ENCODE peak calls at places on chromosomes 11 and 22, in nine cellular contexts. One of them, this sample, is unnamed.

GRCh38 chr11:118340437-118340836 is 2.1 kb downstream of the CD3D start:
- DNase-seq in NCI-H1105 treated with DMSO at 0.1 percent for 48 hours: no peak
- DNase-seq in gastrocnemius medialis: no peak
- DNase-seq in left ventricle myocardium superior: no peak
- DNase-seq in HT-29: no peak
- DNase-seq in activated T-helper 1 cell treated with Interleukin-2 at 50 U/mL for 16 hours: no peak
- DNase-seq in glutamatergic neuron: no peak
- DNase-seq in tibial nerve: no peak
- DNase-seq in stimulated activated CD8-positive, alpha-beta memory T cell treated with anti-CD3 and anti-CD28 coated beads, Interleukin-12 subunit alpha, Interleukin-12 subunit beta, amount 100 ng/mL, for 1 hour: no peak
- DNase-seq in this sample: no peak

GRCh38 chr11:20669833-20670684 is 673 bp downstream of the NELL1 start:
- DNase-seq in NCI-H1105 treated with DMSO at 0.1 percent for 48 hours: no peak
- DNase-seq in gastrocnemius medialis: no peak
- DNase-seq in left ventricle myocardium superior: no peak
- DNase-seq in HT-29: no peak
- DNase-seq in activated T-helper 1 cell treated with Interleukin-2 at 50 U/mL for 16 hours: no peak
- DNase-seq in glutamatergic neuron: peak; percentile 33
- DNase-seq in tibial nerve: no peak
- DNase-seq in stimulated activated CD8-positive, alpha-beta memory T cell treated with anti-CD3 and anti-CD28 coated beads, Interleukin-12 subunit alpha, Interleukin-12 subunit beta, amount 100 ng/mL, for 1 hour: no peak
- DNase-seq in this sample: no peak

GRCh38 chr11:119787074-119787461 is 58.1 kb upstream of the NECTIN1 start:
- DNase-seq in NCI-H1105 treated with DMSO at 0.1 percent for 48 hours: peak; percentile 70
- DNase-seq in gastrocnemius medialis: no peak
- DNase-seq in left ventricle myocardium superior: no peak
- DNase-seq in HT-29: no peak
- DNase-seq in activated T-helper 1 cell treated with Interleukin-2 at 50 U/mL for 16 hours: no peak
- DNase-seq in glutamatergic neuron: peak; percentile 9
- DNase-seq in tibial nerve: no peak
- DNase-seq in stimulated activated CD8-positive, alpha-beta memory T cell treated with anti-CD3 and anti-CD28 coated beads, Interleukin-12 subunit alpha, Interleukin-12 subunit beta, amount 100 ng/mL, for 1 hour: no peak
- DNase-seq in this sample: no peak

GRCh38 chr11:57751676-57752253 is at the start of gene BTBD18:
- DNase-seq in NCI-H1105 treated with DMSO at 0.1 percent for 48 hours: peak; percentile 19
- DNase-seq in gastrocnemius medialis: no peak
- DNase-seq in left ventricle myocardium superior: no peak
- DNase-seq in HT-29: peak; percentile 87
- DNase-seq in activated T-helper 1 cell treated with Interleukin-2 at 50 U/mL for 16 hours: no peak
- DNase-seq in glutamatergic neuron: no peak
- DNase-seq in tibial nerve: no peak
- DNase-seq in stimulated activated CD8-positive, alpha-beta memory T cell treated with anti-CD3 and anti-CD28 coated beads, Interleukin-12 subunit alpha, Interleukin-12 subunit beta, amount 100 ng/mL, for 1 hour: no peak
- DNase-seq in this sample: no peak

GRCh38 chr22:38413085-38414008 is 41.7 kb downstream of the KCNJ4 start:
- DNase-seq in NCI-H1105 treated with DMSO at 0.1 percent for 48 hours: peak; percentile 55
- DNase-seq in gastrocnemius medialis: no peak
- DNase-seq in left ventricle myocardium superior: peak; percentile 75
- DNase-seq in HT-29: no peak
- DNase-seq in activated T-helper 1 cell treated with Interleukin-2 at 50 U/mL for 16 hours: no peak
- DNase-seq in glutamatergic neuron: peak; percentile 11
- DNase-seq in tibial nerve: no peak
- DNase-seq in stimulated activated CD8-positive, alpha-beta memory T cell treated with anti-CD3 and anti-CD28 coated beads, Interleukin-12 subunit alpha, Interleukin-12 subunit beta, amount 100 ng/mL, for 1 hour: no peak
- DNase-seq in this sample: peak; percentile 61

GRCh38 chr11:133982901-133983300 is 26.1 kb upstream of the IGSF9B start:
- DNase-seq in NCI-H1105 treated with DMSO at 0.1 percent for 48 hours: no peak
- DNase-seq in gastrocnemius medialis: no peak
- DNase-seq in left ventricle myocardium superior: no peak
- DNase-seq in HT-29: no peak
- DNase-seq in activated T-helper 1 cell treated with Interleukin-2 at 50 U/mL for 16 hours: no peak
- DNase-seq in glutamatergic neuron: no peak
- DNase-seq in tibial nerve: no peak
- DNase-seq in stimulated activated CD8-positive, alpha-beta memory T cell treated with anti-CD3 and anti-CD28 coated beads, Interleukin-12 subunit alpha, Interleukin-12 subunit beta, amount 100 ng/mL, for 1 hour: no peak
- DNase-seq in this sample: no peak

GRCh38 chr22:32527756-32528155 is 53.1 kb downstream of the FBXO7 start:
- DNase-seq in NCI-H1105 treated with DMSO at 0.1 percent for 48 hours: no peak
- DNase-seq in gastrocnemius medialis: no peak
- DNase-seq in left ventricle myocardium superior: no peak
- DNase-seq in HT-29: no peak
- DNase-seq in activated T-helper 1 cell treated with Interleukin-2 at 50 U/mL for 16 hours: no peak
- DNase-seq in glutamatergic neuron: peak; percentile 43
- DNase-seq in tibial nerve: no peak
- DNase-seq in stimulated activated CD8-positive, alpha-beta memory T cell treated with anti-CD3 and anti-CD28 coated beads, Interleukin-12 subunit alpha, Interleukin-12 subunit beta, amount 100 ng/mL, for 1 hour: no peak
- DNase-seq in this sample: no peak

GRCh38 chr11:57885298-57886035 is 123.9 kb downstream of the CTNND1 start:
- DNase-seq in NCI-H1105 treated with DMSO at 0.1 percent for 48 hours: no peak
- DNase-seq in gastrocnemius medialis: no peak
- DNase-seq in left ventricle myocardium superior: no peak
- DNase-seq in HT-29: peak; percentile 21
- DNase-seq in activated T-helper 1 cell treated with Interleukin-2 at 50 U/mL for 16 hours: no peak
- DNase-seq in glutamatergic neuron: no peak
- DNase-seq in tibial nerve: no peak
- DNase-seq in stimulated activated CD8-positive, alpha-beta memory T cell treated with anti-CD3 and anti-CD28 coated beads, Interleukin-12 subunit alpha, Interleukin-12 subunit beta, amount 100 ng/mL, for 1 hour: no peak
- DNase-seq in this sample: no peak

GRCh38 chr11:73401217-73401923 is 25.2 kb downstream of the RELT start:
- DNase-seq in NCI-H1105 treated with DMSO at 0.1 percent for 48 hours: no peak
- DNase-seq in gastrocnemius medialis: no peak
- DNase-seq in left ventricle myocardium superior: no peak
- DNase-seq in HT-29: no peak
- DNase-seq in activated T-helper 1 cell treated with Interleukin-2 at 50 U/mL for 16 hours: no peak
- DNase-seq in glutamatergic neuron: no peak
- DNase-seq in tibial nerve: no peak
- DNase-seq in stimulated activated CD8-positive, alpha-beta memory T cell treated with anti-CD3 and anti-CD28 coated beads, Interleukin-12 subunit alpha, Interleukin-12 subunit beta, amount 100 ng/mL, for 1 hour: no peak
- DNase-seq in this sample: no peak

GRCh38 chr11:2432171-2432621 is 12.1 kb downstream of the TRPM5 start:
- DNase-seq in NCI-H1105 treated with DMSO at 0.1 percent for 48 hours: no peak
- DNase-seq in gastrocnemius medialis: no peak
- DNase-seq in left ventricle myocardium superior: no peak
- DNase-seq in HT-29: no peak
- DNase-seq in activated T-helper 1 cell treated with Interleukin-2 at 50 U/mL for 16 hours: no peak
- DNase-seq in glutamatergic neuron: peak; percentile 12
- DNase-seq in tibial nerve: no peak
- DNase-seq in stimulated activated CD8-positive, alpha-beta memory T cell treated with anti-CD3 and anti-CD28 coated beads, Interleukin-12 subunit alpha, Interleukin-12 subunit beta, amount 100 ng/mL, for 1 hour: no peak
- DNase-seq in this sample: no peak

GRCh38 chr11:67355023-67355793 is 1.9 kb upstream of the POLD4 start:
- DNase-seq in NCI-H1105 treated with DMSO at 0.1 percent for 48 hours: no peak
- DNase-seq in gastrocnemius medialis: no peak
- DNase-seq in left ventricle myocardium superior: no peak
- DNase-seq in HT-29: no peak
- DNase-seq in activated T-helper 1 cell treated with Interleukin-2 at 50 U/mL for 16 hours: no peak
- DNase-seq in glutamatergic neuron: no peak
- DNase-seq in tibial nerve: no peak
- DNase-seq in stimulated activated CD8-positive, alpha-beta memory T cell treated with anti-CD3 and anti-CD28 coated beads, Interleukin-12 subunit alpha, Interleukin-12 subunit beta, amount 100 ng/mL, for 1 hour: no peak
- DNase-seq in this sample: peak; percentile 66

GRCh38 chr11:132278801-132279574 is 908.6 kb downstream of the NTM start:
- DNase-seq in NCI-H1105 treated with DMSO at 0.1 percent for 48 hours: peak; percentile 58
- DNase-seq in gastrocnemius medialis: no peak
- DNase-seq in left ventricle myocardium superior: no peak
- DNase-seq in HT-29: peak; percentile 43
- DNase-seq in activated T-helper 1 cell treated with Interleukin-2 at 50 U/mL for 16 hours: no peak
- DNase-seq in glutamatergic neuron: no peak
- DNase-seq in tibial nerve: peak; percentile 12
- DNase-seq in stimulated activated CD8-positive, alpha-beta memory T cell treated with anti-CD3 and anti-CD28 coated beads, Interleukin-12 subunit alpha, Interleukin-12 subunit beta, amount 100 ng/mL, for 1 hour: no peak
- DNase-seq in this sample: no peak

GRCh38 chr11:131661137-131661536 is 290.7 kb downstream of the NTM start:
- DNase-seq in NCI-H1105 treated with DMSO at 0.1 percent for 48 hours: no peak
- DNase-seq in gastrocnemius medialis: no peak
- DNase-seq in left ventricle myocardium superior: no peak
- DNase-seq in HT-29: no peak
- DNase-seq in activated T-helper 1 cell treated with Interleukin-2 at 50 U/mL for 16 hours: no peak
- DNase-seq in glutamatergic neuron: no peak
- DNase-seq in tibial nerve: no peak
- DNase-seq in stimulated activated CD8-positive, alpha-beta memory T cell treated with anti-CD3 and anti-CD28 coated beads, Interleukin-12 subunit alpha, Interleukin-12 subunit beta, amount 100 ng/mL, for 1 hour: no peak
- DNase-seq in this sample: no peak

GRCh38 chr11:118436639-118437045 is 350 bp downstream of the KMT2A start:
- DNase-seq in NCI-H1105 treated with DMSO at 0.1 percent for 48 hours: peak; percentile 28
- DNase-seq in gastrocnemius medialis: no peak
- DNase-seq in left ventricle myocardium superior: peak; percentile 53
- DNase-seq in HT-29: peak; percentile 13
- DNase-seq in activated T-helper 1 cell treated with Interleukin-2 at 50 U/mL for 16 hours: no peak
- DNase-seq in glutamatergic neuron: no peak
- DNase-seq in tibial nerve: peak; percentile 5
- DNase-seq in stimulated activated CD8-positive, alpha-beta memory T cell treated with anti-CD3 and anti-CD28 coated beads, Interleukin-12 subunit alpha, Interleukin-12 subunit beta, amount 100 ng/mL, for 1 hour: no peak
- DNase-seq in this sample: no peak

GRCh38 chr22:30286813-30287625 is 2.3 kb downstream of the CASTOR1 start:
- DNase-seq in NCI-H1105 treated with DMSO at 0.1 percent for 48 hours: peak; percentile 26
- DNase-seq in gastrocnemius medialis: no peak
- DNase-seq in left ventricle myocardium superior: peak; percentile 82
- DNase-seq in HT-29: peak; percentile 69
- DNase-seq in activated T-helper 1 cell treated with Interleukin-2 at 50 U/mL for 16 hours: peak; percentile 76
- DNase-seq in glutamatergic neuron: peak; percentile 85
- DNase-seq in tibial nerve: no peak
- DNase-seq in stimulated activated CD8-positive, alpha-beta memory T cell treated with anti-CD3 and anti-CD28 coated beads, Interleukin-12 subunit alpha, Interleukin-12 subunit beta, amount 100 ng/mL, for 1 hour: peak; percentile 84
- DNase-seq in this sample: no peak

GRCh38 chr11:69963533-69964246 is 114.4 kb upstream of the ANO1 start:
- DNase-seq in NCI-H1105 treated with DMSO at 0.1 percent for 48 hours: no peak
- DNase-seq in gastrocnemius medialis: no peak
- DNase-seq in left ventricle myocardium superior: no peak
- DNase-seq in HT-29: no peak
- DNase-seq in activated T-helper 1 cell treated with Interleukin-2 at 50 U/mL for 16 hours: no peak
- DNase-seq in glutamatergic neuron: no peak
- DNase-seq in tibial nerve: no peak
- DNase-seq in stimulated activated CD8-positive, alpha-beta memory T cell treated with anti-CD3 and anti-CD28 coated beads, Interleukin-12 subunit alpha, Interleukin-12 subunit beta, amount 100 ng/mL, for 1 hour: no peak
- DNase-seq in this sample: no peak

GRCh38 chr11:65108469-65109123 is 3.1 kb upstream of the TM7SF2 start:
- DNase-seq in NCI-H1105 treated with DMSO at 0.1 percent for 48 hours: no peak
- DNase-seq in gastrocnemius medialis: no peak
- DNase-seq in left ventricle myocardium superior: no peak
- DNase-seq in HT-29: no peak
- DNase-seq in activated T-helper 1 cell treated with Interleukin-2 at 50 U/mL for 16 hours: no peak
- DNase-seq in glutamatergic neuron: no peak
- DNase-seq in tibial nerve: no peak
- DNase-seq in stimulated activated CD8-positive, alpha-beta memory T cell treated with anti-CD3 and anti-CD28 coated beads, Interleukin-12 subunit alpha, Interleukin-12 subunit beta, amount 100 ng/mL, for 1 hour: no peak
- DNase-seq in this sample: no peak

GRCh38 chr11:101127348-101127698 is 2.3 kb downstream of the PGR start:
- DNase-seq in NCI-H1105 treated with DMSO at 0.1 percent for 48 hours: no peak
- DNase-seq in gastrocnemius medialis: no peak
- DNase-seq in left ventricle myocardium superior: peak; percentile 67
- DNase-seq in HT-29: no peak
- DNase-seq in activated T-helper 1 cell treated with Interleukin-2 at 50 U/mL for 16 hours: no peak
- DNase-seq in glutamatergic neuron: peak; percentile 57
- DNase-seq in tibial nerve: no peak
- DNase-seq in stimulated activated CD8-positive, alpha-beta memory T cell treated with anti-CD3 and anti-CD28 coated beads, Interleukin-12 subunit alpha, Interleukin-12 subunit beta, amount 100 ng/mL, for 1 hour: no peak
- DNase-seq in this sample: peak; percentile 72

GRCh38 chr11:17762309-17762974 is 27.9 kb downstream of the KCNC1 start:
- DNase-seq in NCI-H1105 treated with DMSO at 0.1 percent for 48 hours: no peak
- DNase-seq in gastrocnemius medialis: no peak
- DNase-seq in left ventricle myocardium superior: no peak
- DNase-seq in HT-29: peak; percentile 50
- DNase-seq in activated T-helper 1 cell treated with Interleukin-2 at 50 U/mL for 16 hours: no peak
- DNase-seq in glutamatergic neuron: no peak
- DNase-seq in tibial nerve: no peak
- DNase-seq in stimulated activated CD8-positive, alpha-beta memory T cell treated with anti-CD3 and anti-CD28 coated beads, Interleukin-12 subunit alpha, Interleukin-12 subunit beta, amount 100 ng/mL, for 1 hour: no peak
- DNase-seq in this sample: no peak

GRCh38 chr11:129224538-129224937 is 32.4 kb upstream of the ARHGAP32 start:
- DNase-seq in NCI-H1105 treated with DMSO at 0.1 percent for 48 hours: no peak
- DNase-seq in gastrocnemius medialis: no peak
- DNase-seq in left ventricle myocardium superior: no peak
- DNase-seq in HT-29: no peak
- DNase-seq in activated T-helper 1 cell treated with Interleukin-2 at 50 U/mL for 16 hours: no peak
- DNase-seq in glutamatergic neuron: no peak
- DNase-seq in tibial nerve: no peak
- DNase-seq in stimulated activated CD8-positive, alpha-beta memory T cell treated with anti-CD3 and anti-CD28 coated beads, Interleukin-12 subunit alpha, Interleukin-12 subunit beta, amount 100 ng/mL, for 1 hour: no peak
- DNase-seq in this sample: no peak

GRCh38 chr22:50262460-50262911 is 1.0 kb upstream of the MAPK12 start:
- DNase-seq in NCI-H1105 treated with DMSO at 0.1 percent for 48 hours: no peak
- DNase-seq in gastrocnemius medialis: peak; percentile 85
- DNase-seq in left ventricle myocardium superior: no peak
- DNase-seq in HT-29: no peak
- DNase-seq in activated T-helper 1 cell treated with Interleukin-2 at 50 U/mL for 16 hours: no peak
- DNase-seq in glutamatergic neuron: no peak
- DNase-seq in tibial nerve: no peak
- DNase-seq in stimulated activated CD8-positive, alpha-beta memory T cell treated with anti-CD3 and anti-CD28 coated beads, Interleukin-12 subunit alpha, Interleukin-12 subunit beta, amount 100 ng/mL, for 1 hour: no peak
- DNase-seq in this sample: no peak

GRCh38 chr22:28229566-28230483 is 310.8 kb upstream of the PITPNB start:
- DNase-seq in NCI-H1105 treated with DMSO at 0.1 percent for 48 hours: no peak
- DNase-seq in gastrocnemius medialis: no peak
- DNase-seq in left ventricle myocardium superior: no peak
- DNase-seq in HT-29: no peak
- DNase-seq in activated T-helper 1 cell treated with Interleukin-2 at 50 U/mL for 16 hours: no peak
- DNase-seq in glutamatergic neuron: no peak
- DNase-seq in tibial nerve: no peak
- DNase-seq in stimulated activated CD8-positive, alpha-beta memory T cell treated with anti-CD3 and anti-CD28 coated beads, Interleukin-12 subunit alpha, Interleukin-12 subunit beta, amount 100 ng/mL, for 1 hour: no peak
- DNase-seq in this sample: no peak

GRCh38 chr11:61645179-61645868 is 34.9 kb upstream of the DAGLA start:
- DNase-seq in NCI-H1105 treated with DMSO at 0.1 percent for 48 hours: no peak
- DNase-seq in gastrocnemius medialis: no peak
- DNase-seq in left ventricle myocardium superior: peak; percentile 63
- DNase-seq in HT-29: no peak
- DNase-seq in activated T-helper 1 cell treated with Interleukin-2 at 50 U/mL for 16 hours: no peak
- DNase-seq in glutamatergic neuron: no peak
- DNase-seq in tibial nerve: no peak
- DNase-seq in stimulated activated CD8-positive, alpha-beta memory T cell treated with anti-CD3 and anti-CD28 coated beads, Interleukin-12 subunit alpha, Interleukin-12 subunit beta, amount 100 ng/mL, for 1 hour: no peak
- DNase-seq in this sample: no peak

This sample was measured in suprapubic skin.